ENCODE peak calls at places on chromosome 1, in seven cellular contexts. One of them, this sample, is unnamed.

GRCh38 chr1:47585141-47585902 is 147.5 kb downstream of the FOXD2 start:
- DNase-seq in HepG2: no peak
- DNase-seq in esophagus muscularis mucosa: peak
- DNase-seq in uterus: no peak
- DNase-seq in ovary: no peak
- DNase-seq in IMR-90: no peak
- DNase-seq in A549: no peak
- DNase-seq in this sample: no peak

GRCh38 chr1:117321680-117322609 is 45.3 kb upstream of the MAN1A2 start:
- DNase-seq in HepG2: no peak
- DNase-seq in esophagus muscularis mucosa: peak
- DNase-seq in uterus: no peak
- DNase-seq in ovary: no peak
- DNase-seq in IMR-90: no peak
- DNase-seq in A549: no peak
- DNase-seq in this sample: no peak

GRCh38 chr1:87941292-87941946 is 612.7 kb downstream of the LMO4 start:
- DNase-seq in HepG2: no peak
- DNase-seq in esophagus muscularis mucosa: no peak
- DNase-seq in uterus: no peak
- DNase-seq in ovary: no peak
- DNase-seq in IMR-90: no peak
- DNase-seq in A549: no peak
- DNase-seq in this sample: no peak

GRCh38 chr1:76209238-76209637 is 134.7 kb downstream of the ST6GALNAC3 start:
- DNase-seq in HepG2: no peak
- DNase-seq in esophagus muscularis mucosa: no peak
- DNase-seq in uterus: no peak
- DNase-seq in ovary: no peak
- DNase-seq in IMR-90: no peak
- DNase-seq in A549: no peak
- DNase-seq in this sample: no peak

GRCh38 chr1:193042766-193043691 is 16.1 kb downstream of the UCHL5 start:
- DNase-seq in HepG2: no peak
- DNase-seq in esophagus muscularis mucosa: no peak
- DNase-seq in uterus: no peak
- DNase-seq in ovary: no peak
- DNase-seq in IMR-90: no peak
- DNase-seq in A549: no peak
- DNase-seq in this sample: no peak

GRCh38 chr1:101379939-101380338 is 143.1 kb downstream of the S1PR1 start:
- DNase-seq in HepG2: no peak
- DNase-seq in esophagus muscularis mucosa: peak
- DNase-seq in uterus: no peak
- DNase-seq in ovary: no peak
- DNase-seq in IMR-90: no peak
- DNase-seq in A549: no peak
- DNase-seq in this sample: no peak

GRCh38 chr1:186722711-186723309 is 42.6 kb upstream of the PTGS2 start:
- DNase-seq in HepG2: peak
- DNase-seq in esophagus muscularis mucosa: no peak
- DNase-seq in uterus: peak
- DNase-seq in ovary: no peak
- DNase-seq in IMR-90: peak
- DNase-seq in A549: peak
- DNase-seq in this sample: no peak

GRCh38 chr1:226884966-226885820 is 14.8 kb downstream of the PSEN2 start:
- DNase-seq in HepG2: no peak
- DNase-seq in esophagus muscularis mucosa: no peak
- DNase-seq in uterus: no peak
- DNase-seq in ovary: no peak
- DNase-seq in IMR-90: no peak
- DNase-seq in A549: no peak
- DNase-seq in this sample: no peak

GRCh38 chr1:68093737-68094136 is 43.3 kb upstream of the DIRAS3 start:
- DNase-seq in HepG2: no peak
- DNase-seq in esophagus muscularis mucosa: no peak
- DNase-seq in uterus: no peak
- DNase-seq in ovary: no peak
- DNase-seq in IMR-90: no peak
- DNase-seq in A549: no peak
- DNase-seq in this sample: no peak

GRCh38 chr1:26477446-26478152 is 5.4 kb downstream of the HMGN2 start:
- DNase-seq in HepG2: no peak
- DNase-seq in esophagus muscularis mucosa: no peak
- DNase-seq in uterus: no peak
- DNase-seq in ovary: no peak
- DNase-seq in IMR-90: peak
- DNase-seq in A549: no peak
- DNase-seq in this sample: no peak
- H3K27ac ChIP-seq in HepG2: no peak
- H3K27ac ChIP-seq in esophagus muscularis mucosa: no peak
- H3K27ac ChIP-seq in uterus: no peak
- H3K27ac ChIP-seq in ovary: no peak
- H3K27ac ChIP-seq in IMR-90: no peak
- H3K27ac ChIP-seq in A549: no peak
- H3K27ac ChIP-seq in this sample: no peak

GRCh38 chr1:44849575-44850132 is 6.6 kb upstream of the PTCH2 start:
- DNase-seq in HepG2: no peak
- DNase-seq in esophagus muscularis mucosa: no peak
- DNase-seq in uterus: no peak
- DNase-seq in ovary: no peak
- DNase-seq in IMR-90: peak
- DNase-seq in A549: no peak
- DNase-seq in this sample: no peak
- TF ChIP-seq POLR2A in HepG2: no peak
- TF ChIP-seq POLR2A in esophagus muscularis mucosa: no peak
- TF ChIP-seq POLR2A in uterus: no peak
- TF ChIP-seq POLR2A in ovary: no peak
- TF ChIP-seq POLR2A in IMR-90: no peak
- TF ChIP-seq POLR2A in A549: no peak
- TF ChIP-seq POLR2A in this sample: no peak

GRCh38 chr1:201693887-201694614 is 134.9 kb upstream of the IPO9 start:
- DNase-seq in HepG2: no peak
- DNase-seq in esophagus muscularis mucosa: no peak
- DNase-seq in uterus: no peak
- DNase-seq in ovary: no peak
- DNase-seq in IMR-90: no peak
- DNase-seq in A549: no peak
- DNase-seq in this sample: no peak

GRCh38 chr1:201696217-201696761 is 132.7 kb upstream of the IPO9 start:
- DNase-seq in HepG2: no peak
- DNase-seq in esophagus muscularis mucosa: peak
- DNase-seq in uterus: peak
- DNase-seq in ovary: peak
- DNase-seq in IMR-90: peak
- DNase-seq in A549: no peak
- DNase-seq in this sample: peak

GRCh38 chr1:201694615-201695335 is 134.2 kb upstream of the IPO9 start:
- DNase-seq in HepG2: no peak
- DNase-seq in esophagus muscularis mucosa: no peak
- DNase-seq in uterus: no peak
- DNase-seq in ovary: no peak
- DNase-seq in IMR-90: no peak
- DNase-seq in A549: no peak
- DNase-seq in this sample: no peak

GRCh38 chr1:201695607-201696006 is 133.3 kb upstream of the IPO9 start:
- DNase-seq in HepG2: no peak
- DNase-seq in esophagus muscularis mucosa: no peak
- DNase-seq in uterus: no peak
- DNase-seq in ovary: no peak
- DNase-seq in IMR-90: no peak
- DNase-seq in A549: no peak
- DNase-seq in this sample: no peak

DNA sequence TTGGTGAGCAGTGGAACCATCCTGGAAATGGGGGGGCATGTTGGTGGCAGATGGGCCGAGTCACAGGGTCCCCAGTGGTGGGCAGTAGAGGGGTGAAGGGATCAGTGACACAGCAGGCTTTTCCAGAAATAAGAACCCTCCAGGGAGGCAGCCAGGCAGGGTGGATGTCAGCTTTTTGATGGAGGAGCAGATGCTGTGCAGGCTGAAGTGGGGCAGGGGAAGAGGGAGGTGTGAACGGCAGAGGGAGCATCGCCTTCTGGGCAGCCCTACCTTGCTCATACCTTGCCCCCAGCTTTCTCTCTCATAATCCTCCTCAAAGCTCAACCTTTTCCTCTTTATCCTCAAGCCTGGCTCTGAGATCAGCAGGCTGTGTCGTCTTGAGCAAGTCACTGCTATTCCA is 131.8 kb upstream of the IPO9 start:
- DNase-seq in HepG2: no peak
- DNase-seq in esophagus muscularis mucosa: no peak
- DNase-seq in uterus: no peak
- DNase-seq in ovary: no peak
- DNase-seq in IMR-90: no peak
- DNase-seq in A549: no peak
- DNase-seq in this sample: no peak
- H3K27ac ChIP-seq in HepG2: no peak
- H3K27ac ChIP-seq in esophagus muscularis mucosa: no peak
- H3K27ac ChIP-seq in uterus: no peak
- H3K27ac ChIP-seq in ovary: no peak
- H3K27ac ChIP-seq in IMR-90: peak
- H3K27ac ChIP-seq in A549: no peak
- H3K27ac ChIP-seq in this sample: peak

GRCh38 chr1:246569248-246570238 is 3.3 kb downstream of the CNST start:
- DNase-seq in HepG2: no peak
- DNase-seq in esophagus muscularis mucosa: no peak
- DNase-seq in uterus: no peak
- DNase-seq in ovary: no peak
- DNase-seq in IMR-90: peak
- DNase-seq in A549: no peak
- DNase-seq in this sample: no peak
- TF ChIP-seq POLR2A in HepG2: no peak
- TF ChIP-seq POLR2A in esophagus muscularis mucosa: no peak
- TF ChIP-seq POLR2A in uterus: no peak
- TF ChIP-seq POLR2A in ovary: no peak
- TF ChIP-seq POLR2A in IMR-90: peak
- TF ChIP-seq POLR2A in A549: no peak
- TF ChIP-seq POLR2A in this sample: no peak

GRCh38 chr1:156669794-156670193 is 7.4 kb downstream of the NES start:
- DNase-seq in HepG2: no peak
- DNase-seq in esophagus muscularis mucosa: no peak
- DNase-seq in uterus: no peak
- DNase-seq in ovary: no peak
- DNase-seq in IMR-90: no peak
- DNase-seq in A549: no peak
- DNase-seq in this sample: no peak
- H3K27ac ChIP-seq in HepG2: no peak
- H3K27ac ChIP-seq in esophagus muscularis mucosa: peak
- H3K27ac ChIP-seq in uterus: peak
- H3K27ac ChIP-seq in ovary: no peak
- H3K27ac ChIP-seq in IMR-90: no peak
- H3K27ac ChIP-seq in A549: no peak
- H3K27ac ChIP-seq in this sample: peak

GRCh38 chr1:234716907-234717375 is 107.0 kb upstream of the IRF2BP2 start:
- DNase-seq in HepG2: peak
- DNase-seq in esophagus muscularis mucosa: no peak
- DNase-seq in uterus: no peak
- DNase-seq in ovary: no peak
- DNase-seq in IMR-90: no peak
- DNase-seq in A549: no peak
- DNase-seq in this sample: no peak
- TF ChIP-seq POLR2A in HepG2: peak
- TF ChIP-seq POLR2A in esophagus muscularis mucosa: no peak
- TF ChIP-seq POLR2A in uterus: no peak
- TF ChIP-seq POLR2A in ovary: no peak
- TF ChIP-seq POLR2A in IMR-90: no peak
- TF ChIP-seq POLR2A in A549: no peak
- TF ChIP-seq POLR2A in this sample: no peak

GRCh38 chr1:224897928-224898327 is 31.5 kb upstream of the DNAH14 start:
- DNase-seq in HepG2: no peak
- DNase-seq in esophagus muscularis mucosa: no peak
- DNase-seq in uterus: no peak
- DNase-seq in ovary: no peak
- DNase-seq in IMR-90: no peak
- DNase-seq in A549: no peak
- DNase-seq in this sample: no peak
- H3K27ac ChIP-seq in HepG2: no peak
- H3K27ac ChIP-seq in esophagus muscularis mucosa: no peak
- H3K27ac ChIP-seq in uterus: no peak
- H3K27ac ChIP-seq in ovary: no peak
- H3K27ac ChIP-seq in IMR-90: no peak
- H3K27ac ChIP-seq in A549: no peak
- H3K27ac ChIP-seq in this sample: no peak

DNA sequence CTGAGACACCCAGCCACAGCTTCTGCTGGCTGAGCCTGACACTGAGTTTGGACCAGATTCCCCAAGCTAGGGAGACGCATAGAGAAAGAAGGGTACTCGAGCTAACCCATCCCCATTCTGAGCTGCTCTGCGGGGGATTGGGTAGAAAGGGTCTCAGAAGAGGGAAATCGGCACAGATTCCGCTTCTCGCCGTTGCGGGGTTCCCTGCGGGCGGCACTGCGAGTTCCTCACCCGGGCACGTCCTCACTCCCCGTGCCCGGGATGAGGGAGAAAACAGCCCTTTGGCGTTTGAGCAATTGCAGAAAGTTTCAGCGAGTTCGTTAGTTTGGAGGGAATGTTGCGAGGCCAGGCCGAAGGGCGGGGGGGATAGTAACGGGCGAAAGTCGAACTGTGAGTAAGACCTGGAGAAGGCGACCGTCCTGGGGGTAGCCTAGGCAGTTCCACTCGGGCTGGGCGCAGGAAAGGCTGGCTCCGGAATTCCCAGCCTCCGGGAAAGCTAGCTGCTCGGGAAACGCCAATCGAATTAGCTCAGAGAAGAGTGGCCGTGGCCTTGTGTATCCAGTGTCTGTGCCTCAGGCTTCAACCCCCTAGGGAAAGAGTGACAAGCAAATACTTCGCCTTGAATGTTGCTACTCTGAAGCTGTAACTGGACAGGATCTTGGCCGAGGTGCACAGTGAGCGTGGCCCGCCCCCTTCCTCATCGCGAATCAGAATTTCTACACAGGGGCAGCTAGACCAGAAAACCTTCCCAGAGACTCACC is 717 bp downstream of the PTGFR start:
- DNase-seq in HepG2: no peak
- DNase-seq in esophagus muscularis mucosa: no peak
- DNase-seq in uterus: peak
- DNase-seq in ovary: peak
- DNase-seq in IMR-90: peak
- DNase-seq in A549: no peak
- DNase-seq in this sample: peak
- TF ChIP-seq POLR2A in HepG2: no peak
- TF ChIP-seq POLR2A in esophagus muscularis mucosa: no peak
- TF ChIP-seq POLR2A in uterus: peak
- TF ChIP-seq POLR2A in ovary: no peak
- TF ChIP-seq POLR2A in IMR-90: no peak
- TF ChIP-seq POLR2A in A549: no peak
- TF ChIP-seq POLR2A in this sample: no peak

This sample was measured in tibial nerve.